ENCODE peak calls at places on chromosomes 5 and 9, in ten cellular contexts. R is stimulated activated CD4-positive, alpha-beta T cell treated with anti-CD3 and anti-CD28 coated beads, Interleukin-15, amount 100 ng/mL, for 24 hours; T is central memory CD4-positive, alpha-beta T cell; L is NCI-H345; F is A172; J is smooth muscle cell of the brain vasculature; K is T-helper 2 cell; Q is NCI-H748 treated with DMSO at 0.1 percent for 48 hours; A is kidney; O is activated gamma-delta T cell. I is an unnamed sample.
A peak's percentile ranks its signal among the peaks of the same experiment; 100 is the strongest.

GRCh38 chr5:169097897-169098296 is 203.0 kb downstream of the SLIT3 start:
- DNase-seq in R (no peak), T (no peak), L (no peak), F (no peak), J (no peak), K (no peak), Q (no peak), A (no peak), O (no peak), I (no peak)

GRCh38 chr5:30808996-30809395 is 384.5 kb upstream of the CDH6 start:
- DNase-seq in R (no peak), T (no peak), L (no peak), F (peak; percentile 6), J (peak; percentile 15), K (no peak), Q (no peak), A (no peak), O (no peak), I (no peak)

GRCh38 chr5:62585751-62586150 is 7.1 kb downstream of the LRRC70 start:
- DNase-seq in R (no peak), T (no peak), L (no peak), F (peak; percentile 17), J (no peak), K (no peak), Q (no peak), A (no peak), O (no peak), I (no peak)

GRCh38 chr5:143237664-143238063 is 165.8 kb downstream of the NR3C1 start:
- DNase-seq in R (no peak), T (no peak), L (no peak), F (no peak), J (no peak), K (no peak), Q (no peak), A (no peak), O (no peak), I (no peak)

GRCh38 chr5:65100846-65101678 is 332.3 kb downstream of the CWC27 start:
- DNase-seq in R (peak; percentile 48), T (no peak), L (peak; percentile 77), F (peak; percentile 77), J (peak; percentile 70), K (no peak), Q (peak; percentile 57), A (no peak), O (no peak), I (peak; percentile 57)

GRCh38 chr9:123679330-123679987 is 250.5 kb downstream of the DENND1A start:
- DNase-seq in R (peak; percentile 31), T (no peak), L (peak; percentile 71), F (no peak), J (no peak), K (peak; percentile 46), Q (peak; percentile 50), A (no peak), O (no peak), I (no peak)

GRCh38 chr9:113614843-113615648 is 151.5 kb downstream of the RGS3 start:
- DNase-seq in R (peak; percentile 48), T (no peak), L (no peak), F (no peak), J (no peak), K (no peak), Q (no peak), A (peak; percentile 89), O (no peak), I (peak; percentile 80)

GRCh38 chr5:144125163-144125726 is 45.2 kb downstream of the YIPF5 start:
- DNase-seq in R (no peak), T (no peak), L (no peak), F (peak; percentile 8), J (no peak), K (no peak), Q (no peak), A (no peak), O (no peak), I (no peak)

GRCh38 chr5:122351416-122352157 is 39.5 kb downstream of the SNCAIP start:
- DNase-seq in R (no peak), T (no peak), L (no peak), F (no peak), J (no peak), K (no peak), Q (no peak), A (no peak), O (no peak), I (no peak)

GRCh38 chr9:38432922-38433510 is 8.8 kb upstream of the IGFBPL1 start:
- DNase-seq in R (peak; percentile 11), T (no peak), L (peak; percentile 54), F (peak; percentile 16), J (no peak), K (peak; percentile 11), Q (peak; percentile 46), A (no peak), O (no peak), I (no peak)

GRCh38 chr9:70020217-70020616 is 23.4 kb upstream of the MAMDC2 start:
- DNase-seq in R (no peak), T (no peak), L (peak; percentile 15), F (peak; percentile 44), J (no peak), K (no peak), Q (no peak), A (no peak), O (no peak), I (no peak)

GRCh38 chr5:116419258-116419657 is 155.4 kb downstream of the SEMA6A start:
- DNase-seq in R (no peak), T (no peak), L (no peak), F (no peak), J (no peak), K (no peak), Q (no peak), A (no peak), O (no peak), I (no peak)

GRCh38 chr9:83238871-83239624 is 176.1 kb upstream of the RASEF start:
- DNase-seq in R (no peak), T (no peak), L (peak; percentile 20), F (no peak), J (no peak), K (no peak), Q (no peak), A (no peak), O (no peak), I (no peak)

GRCh38 chr5:107224272-107224671 is 446.5 kb downstream of the EFNA5 start:
- DNase-seq in R (no peak), T (no peak), L (no peak), F (no peak), J (no peak), K (no peak), Q (no peak), A (no peak), O (no peak), I (no peak)

GRCh38 chr5:135011355-135012032 is 22.5 kb downstream of the PITX1 start:
- DNase-seq in R (no peak), T (no peak), L (no peak), F (no peak), J (no peak), K (no peak), Q (no peak), A (peak; percentile 47), O (no peak), I (no peak)

GRCh38 chr5:92599217-92599810 is 981.7 kb downstream of the NR2F1-AS1 start:
- DNase-seq in R (no peak), T (no peak), L (peak; percentile 3), F (no peak), J (no peak), K (no peak), Q (no peak), A (no peak), O (no peak), I (no peak)

GRCh38 chr5:15938186-15938585 is 241.4 kb downstream of the MARCHF11 start:
- DNase-seq in R (no peak), T (no peak), L (no peak), F (no peak), J (no peak), K (no peak), Q (no peak), A (no peak), O (no peak), I (no peak)

GRCh38 chr9:104905931-104906330 is 22.0 kb downstream of the ABCA1 start:
- DNase-seq in R (no peak), T (no peak), L (no peak), F (no peak), J (no peak), K (no peak), Q (no peak), A (no peak), O (no peak), I (no peak)

GRCh38 chr9:131837316-131837715 is 97.4 kb upstream of the RAPGEF1 start:
- DNase-seq in R (no peak), T (no peak), L (no peak), F (no peak), J (no peak), K (peak; percentile 24), Q (no peak), A (peak; percentile 60), O (no peak), I (peak; percentile 61)

GRCh38 chr9:129363216-129363873 is 185.3 kb upstream of the IER5L start:
- DNase-seq in R (no peak), T (no peak), L (no peak), F (no peak), J (no peak), K (no peak), Q (no peak), A (peak; percentile 47), O (no peak), I (no peak)

GRCh38 chr9:75950983-75951382 is 60.5 kb downstream of the PCSK5 start:
- DNase-seq in R (no peak), T (no peak), L (no peak), F (no peak), J (no peak), K (no peak), Q (no peak), A (no peak), O (no peak), I (no peak)

GRCh38 chr5:74314906-74315305 is 325.6 kb downstream of the ENC1 start:
- DNase-seq in R (no peak), T (no peak), L (no peak), F (no peak), J (no peak), K (no peak), Q (no peak), A (no peak), O (no peak), I (no peak)